ENCODE peak calls at places on chromosome 20, in five cellular contexts. V is LoVo, J is GM03348, S is A549, A is HepG2. Q is an unnamed sample.

GRCh38 chr20:6074145-6074561 is 20.3 kb upstream of the LRRN4 start:
- DNase-seq in V (no peak), J (no peak), S (peak), A (peak), Q (no peak)

GRCh38 chr20:59525500-59526241 is 78.7 kb upstream of the PHACTR3 start:
- DNase-seq in V (peak), J (peak), S (peak), A (peak), Q (no peak)

GRCh38 chr20:47205577-47206123 is 150.8 kb downstream of the ZMYND8 start:
- DNase-seq in V (peak), J (peak), S (peak), A (peak), Q (peak)

GRCh38 chr20:63090682-63091571 is 84.2 kb upstream of the BHLHE23 start:
- DNase-seq in V (no peak), J (no peak), S (no peak), A (no peak), Q (peak)

GRCh38 chr20:22370137-22370536 is 214.2 kb downstream of the FOXA2 start:
- DNase-seq in V (no peak), J (no peak), S (no peak), A (no peak), Q (no peak)

GRCh38 chr20:44896583-44896982 is 11.1 kb downstream of the YWHAB start:
- DNase-seq in V (no peak), J (peak), S (no peak), A (peak), Q (no peak)

GRCh38 chr20:3760980-3761379 is 6.6 kb downstream of the ADISSP start:
- DNase-seq in V (no peak), J (no peak), S (no peak), A (no peak), Q (no peak)

GRCh38 chr20:6395695-6396094 is 272.9 kb upstream of the FERMT1 start:
- DNase-seq in V (peak), J (no peak), S (no peak), A (no peak), Q (peak)

GRCh38 chr20:14522595-14522994 is 185.2 kb upstream of the FLRT3 start:
- DNase-seq in V (no peak), J (no peak), S (no peak), A (no peak), Q (no peak)

GRCh38 chr20:34705383-34706021 is 1.4 kb downstream of the TP53INP2 start:
- DNase-seq in V (peak), J (peak), S (peak), A (peak), Q (peak)

GRCh38 chr20:36238153-36238552 is 1.9 kb downstream of the AAR2 start:
- DNase-seq in V (no peak), J (no peak), S (no peak), A (no peak), Q (no peak)

GRCh38 chr20:53598140-53599038 is 4.8 kb upstream of the ZNF217 start:
- DNase-seq in V (no peak), J (no peak), S (no peak), A (no peak), Q (no peak)

GRCh38 chr20:62272200-62272599 is 30.6 kb upstream of the ADRM1 start:
- DNase-seq in V (no peak), J (no peak), S (no peak), A (no peak), Q (no peak)

GRCh38 chr20:39659010-39659409 is 696.9 kb downstream of the DHX35 start:
- DNase-seq in V (no peak), J (no peak), S (no peak), A (no peak), Q (no peak)

GRCh38 chr20:31906001-31906400 is 35.6 kb downstream of the TTLL9 start:
- DNase-seq in V (no peak), J (no peak), S (no peak), A (no peak), Q (no peak)

GRCh38 chr20:64185276-64185900 is 21.1 kb downstream of the MYT1 start:
- DNase-seq in V (no peak), J (no peak), S (no peak), A (no peak), Q (no peak)

GRCh38 chr20:9203081-9203447 is 134.2 kb downstream of the PLCB4 start:
- DNase-seq in V (no peak), J (no peak), S (no peak), A (no peak), Q (no peak)

GRCh38 chr20:17967595-17968365 is 814 bp downstream of the SNX5 start:
- DNase-seq in V (peak), J (peak), S (peak), A (no peak), Q (no peak)

GRCh38 chr20:43744121-43744520 is 17.3 kb upstream of the GTSF1L start:
- DNase-seq in V (no peak), J (no peak), S (no peak), A (no peak), Q (peak)

GRCh38 chr20:40416274-40416673 is 272.8 kb downstream of the MAFB start:
- DNase-seq in V (peak), J (no peak), S (no peak), A (no peak), Q (peak)

GRCh38 chr20:14892782-14893181 is 555.4 kb upstream of the FLRT3 start:
- DNase-seq in V (no peak), J (no peak), S (no peak), A (no peak), Q (no peak)

GRCh38 chr20:36472656-36473071 is 68.7 kb upstream of the MYL9 start:
- DNase-seq in V (peak), J (peak), S (peak), A (no peak), Q (no peak)

GRCh38 chr20:49811825-49812462 is 684 bp upstream of the SLC9A8 start:
- DNase-seq in V (no peak), J (no peak), S (no peak), A (no peak), Q (peak)

GRCh38 chr20:54011352-54011751 is 59.0 kb downstream of the BCAS1 start:
- DNase-seq in V (no peak), J (no peak), S (no peak), A (no peak), Q (no peak)

Q was measured in PC-9.